ENCODE peak calls at places on chromosomes 4 and X, in five cellular contexts. P, Q, T, Y and N are unnamed samples.

GRCh38 chrX:119880076-119880475 is 8.4 kb downstream of the NDUFA1 start:
- DNase-seq in P (no peak), Q (no peak), T (no peak), Y (no peak), N (no peak)

GRCh38 chr4:10035130-10035529 is 13.8 kb upstream of the SLC2A9 start:
- DNase-seq in P (no peak), Q (no peak), T (no peak), Y (no peak), N (no peak)

GRCh38 chr4:74632634-74633033 is 161.7 kb downstream of the BTC start:
- DNase-seq in P (no peak), Q (peak), T (no peak), Y (peak), N (no peak)

GRCh38 chr4:136395212-136395722 is 1137.0 kb downstream of the PCDH18 start:
- DNase-seq in P (no peak), Q (no peak), T (peak), Y (no peak), N (no peak)

GRCh38 chrX:12210196-12210815 is 72.0 kb downstream of the FRMPD4 start:
- DNase-seq in P (no peak), Q (no peak), T (no peak), Y (peak), N (no peak)

GRCh38 chr4:40241026-40241425 is 44.2 kb downstream of the RHOH start:
- DNase-seq in P (no peak), Q (no peak), T (no peak), Y (no peak), N (no peak)

GRCh38 chr4:147163311-147163710 is 217.6 kb upstream of the TTC29 start:
- DNase-seq in P (no peak), Q (no peak), T (no peak), Y (no peak), N (no peak)

GRCh38 chr4:21953653-21954052 is 5.1 kb upstream of the KCNIP4 start:
- DNase-seq in P (no peak), Q (no peak), T (no peak), Y (no peak), N (no peak)

GRCh38 chrX:104833401-104833800 is 267.4 kb downstream of the IL1RAPL2 start:
- DNase-seq in P (no peak), Q (no peak), T (no peak), Y (no peak), N (no peak)

GRCh38 chr4:175789632-175790031 is 22.4 kb downstream of the GPM6A start:
- DNase-seq in P (no peak), Q (no peak), T (no peak), Y (no peak), N (no peak)

GRCh38 chr4:87575408-87575807 is 32.9 kb upstream of the DSPP start:
- DNase-seq in P (no peak), Q (no peak), T (no peak), Y (no peak), N (no peak)

GRCh38 chr4:45102716-45103115 is 376.4 kb upstream of the GNPDA2 start:
- DNase-seq in P (no peak), Q (no peak), T (no peak), Y (no peak), N (no peak)

GRCh38 chrX:39310925-39311324 is 509.7 kb downstream of the MID1IP1 start:
- DNase-seq in P (no peak), Q (no peak), T (peak), Y (no peak), N (no peak)

GRCh38 chrX:54415534-54416350 is 24.5 kb upstream of the TSR2 start:
- DNase-seq in P (no peak), Q (no peak), T (no peak), Y (no peak), N (no peak)

GRCh38 chr4:124484940-124485339 is 227.6 kb downstream of the ANKRD50 start:
- DNase-seq in P (no peak), Q (no peak), T (no peak), Y (no peak), N (no peak)

GRCh38 chrX:1521459-1521956 is 15.5 kb downstream of the P2RY8 start:
- DNase-seq in P (no peak), Q (no peak), T (no peak), Y (no peak), N (no peak)